ENCODE peak calls at places on chromosomes 3 and 15, in seven cellular contexts. One of them, this sample, is unnamed.

GRCh38 chr15:57245130-57245529 is 131.2 kb upstream of the CGNL1 start:
- DNase-seq in heart left ventricle: no peak
- DNase-seq in A549: no peak
- DNase-seq in cardiac muscle cell: no peak
- DNase-seq in ovary: no peak
- DNase-seq in CD4-positive, alpha-beta T cell: no peak
- DNase-seq in fibroblast of lung: peak; percentile 65
- DNase-seq in this sample: no peak

GRCh38 chr15:73127302-73127936 is 75.2 kb downstream of the NEO1 start:
- DNase-seq in heart left ventricle: no peak
- DNase-seq in A549: peak; percentile 52
- DNase-seq in cardiac muscle cell: peak; percentile 53
- DNase-seq in ovary: no peak
- DNase-seq in CD4-positive, alpha-beta T cell: no peak
- DNase-seq in fibroblast of lung: peak; percentile 39
- DNase-seq in this sample: no peak

GRCh38 chr3:196238612-196239190 is 22.4 kb downstream of the SLC51A start:
- DNase-seq in heart left ventricle: no peak
- DNase-seq in A549: no peak
- DNase-seq in cardiac muscle cell: no peak
- DNase-seq in ovary: no peak
- DNase-seq in CD4-positive, alpha-beta T cell: no peak
- DNase-seq in fibroblast of lung: no peak
- DNase-seq in this sample: no peak

GRCh38 chr3:567488-568173 is 371.1 kb downstream of the CHL1 start:
- DNase-seq in heart left ventricle: no peak
- DNase-seq in A549: no peak
- DNase-seq in cardiac muscle cell: no peak
- DNase-seq in ovary: no peak
- DNase-seq in CD4-positive, alpha-beta T cell: no peak
- DNase-seq in fibroblast of lung: no peak
- DNase-seq in this sample: no peak

GRCh38 chr3:139301183-139301582 is 42.6 kb upstream of the MRPS22 start:
- DNase-seq in heart left ventricle: no peak
- DNase-seq in A549: no peak
- DNase-seq in cardiac muscle cell: no peak
- DNase-seq in ovary: no peak
- DNase-seq in CD4-positive, alpha-beta T cell: no peak
- DNase-seq in fibroblast of lung: no peak
- DNase-seq in this sample: no peak

GRCh38 chr3:72733676-72734075 is 114.6 kb downstream of the SHQ1 start:
- DNase-seq in heart left ventricle: no peak
- DNase-seq in A549: no peak
- DNase-seq in cardiac muscle cell: no peak
- DNase-seq in ovary: no peak
- DNase-seq in CD4-positive, alpha-beta T cell: no peak
- DNase-seq in fibroblast of lung: no peak
- DNase-seq in this sample: no peak

GRCh38 chr3:169662215-169663070 is 1.1 kb downstream of the MECOM start:
- DNase-seq in heart left ventricle: peak; percentile 84
- DNase-seq in A549: peak; percentile 63
- DNase-seq in cardiac muscle cell: peak; percentile 94
- DNase-seq in ovary: peak; percentile 38
- DNase-seq in CD4-positive, alpha-beta T cell: no peak
- DNase-seq in fibroblast of lung: peak; percentile 82
- DNase-seq in this sample: no peak

GRCh38 chr3:12501360-12502020 is 17.2 kb downstream of the TSEN2 start:
- DNase-seq in heart left ventricle: no peak
- DNase-seq in A549: no peak
- DNase-seq in cardiac muscle cell: peak; percentile 50
- DNase-seq in ovary: no peak
- DNase-seq in CD4-positive, alpha-beta T cell: no peak
- DNase-seq in fibroblast of lung: peak; percentile 94
- DNase-seq in this sample: no peak

GRCh38 chr15:67690936-67691335 is 134.4 kb upstream of the SKOR1 start:
- DNase-seq in heart left ventricle: no peak
- DNase-seq in A549: no peak
- DNase-seq in cardiac muscle cell: no peak
- DNase-seq in ovary: no peak
- DNase-seq in CD4-positive, alpha-beta T cell: no peak
- DNase-seq in fibroblast of lung: peak; percentile 59
- DNase-seq in this sample: no peak

GRCh38 chr3:173006006-173006405 is 135.0 kb downstream of the SPATA16 start:
- DNase-seq in heart left ventricle: no peak
- DNase-seq in A549: no peak
- DNase-seq in cardiac muscle cell: no peak
- DNase-seq in ovary: no peak
- DNase-seq in CD4-positive, alpha-beta T cell: no peak
- DNase-seq in fibroblast of lung: no peak
- DNase-seq in this sample: no peak

GRCh38 chr3:72739521-72740466 is 108.5 kb downstream of the SHQ1 start:
- DNase-seq in heart left ventricle: no peak
- DNase-seq in A549: peak; percentile 35
- DNase-seq in cardiac muscle cell: no peak
- DNase-seq in ovary: no peak
- DNase-seq in CD4-positive, alpha-beta T cell: no peak
- DNase-seq in fibroblast of lung: no peak
- DNase-seq in this sample: no peak

GRCh38 chr15:39074341-39074740 is 506.5 kb upstream of the THBS1 start:
- DNase-seq in heart left ventricle: no peak
- DNase-seq in A549: no peak
- DNase-seq in cardiac muscle cell: no peak
- DNase-seq in ovary: no peak
- DNase-seq in CD4-positive, alpha-beta T cell: no peak
- DNase-seq in fibroblast of lung: no peak
- DNase-seq in this sample: no peak

GRCh38 chr3:107236661-107237375 is 140.4 kb upstream of the CCDC54 start:
- DNase-seq in heart left ventricle: no peak
- DNase-seq in A549: no peak
- DNase-seq in cardiac muscle cell: no peak
- DNase-seq in ovary: no peak
- DNase-seq in CD4-positive, alpha-beta T cell: no peak
- DNase-seq in fibroblast of lung: no peak
- DNase-seq in this sample: no peak

GRCh38 chr3:132641837-132642538 is 17.6 kb downstream of the ACAD11 start:
- DNase-seq in heart left ventricle: no peak
- DNase-seq in A549: peak; percentile 37
- DNase-seq in cardiac muscle cell: peak; percentile 48
- DNase-seq in ovary: no peak
- DNase-seq in CD4-positive, alpha-beta T cell: no peak
- DNase-seq in fibroblast of lung: peak; percentile 76
- DNase-seq in this sample: no peak

GRCh38 chr3:100045696-100046095 is 68.6 kb downstream of the FILIP1L start:
- DNase-seq in heart left ventricle: peak; percentile 82
- DNase-seq in A549: no peak
- DNase-seq in cardiac muscle cell: no peak
- DNase-seq in ovary: peak; percentile 42
- DNase-seq in CD4-positive, alpha-beta T cell: no peak
- DNase-seq in fibroblast of lung: peak; percentile 99
- DNase-seq in this sample: no peak

GRCh38 chr15:89332446-89332845 is 2.2 kb downstream of the POLG start:
- DNase-seq in heart left ventricle: no peak
- DNase-seq in A549: peak; percentile 41
- DNase-seq in cardiac muscle cell: peak; percentile 32
- DNase-seq in ovary: no peak
- DNase-seq in CD4-positive, alpha-beta T cell: no peak
- DNase-seq in fibroblast of lung: peak; percentile 17
- DNase-seq in this sample: no peak

GRCh38 chr3:51338632-51339031 is 46.5 kb upstream of the MANF start:
- DNase-seq in heart left ventricle: no peak
- DNase-seq in A549: no peak
- DNase-seq in cardiac muscle cell: no peak
- DNase-seq in ovary: no peak
- DNase-seq in CD4-positive, alpha-beta T cell: no peak
- DNase-seq in fibroblast of lung: no peak
- DNase-seq in this sample: no peak

GRCh38 chr3:51836606-51837005 is 24.8 kb upstream of the IQCF2 start:
- DNase-seq in heart left ventricle: no peak
- DNase-seq in A549: no peak
- DNase-seq in cardiac muscle cell: no peak
- DNase-seq in ovary: no peak
- DNase-seq in CD4-positive, alpha-beta T cell: no peak
- DNase-seq in fibroblast of lung: no peak
- DNase-seq in this sample: no peak

GRCh38 chr15:56752986-56753385 is 19.7 kb upstream of the ZNF280D start:
- DNase-seq in heart left ventricle: no peak
- DNase-seq in A549: no peak
- DNase-seq in cardiac muscle cell: no peak
- DNase-seq in ovary: no peak
- DNase-seq in CD4-positive, alpha-beta T cell: no peak
- DNase-seq in fibroblast of lung: no peak
- DNase-seq in this sample: no peak

GRCh38 chr3:22795917-22796316 is 407.2 kb upstream of the UBE2E2 start:
- DNase-seq in heart left ventricle: no peak
- DNase-seq in A549: no peak
- DNase-seq in cardiac muscle cell: no peak
- DNase-seq in ovary: no peak
- DNase-seq in CD4-positive, alpha-beta T cell: no peak
- DNase-seq in fibroblast of lung: no peak
- DNase-seq in this sample: no peak

GRCh38 chr3:190562866-190563525 is 49.1 kb downstream of the IL1RAP start:
- DNase-seq in heart left ventricle: no peak
- DNase-seq in A549: no peak
- DNase-seq in cardiac muscle cell: no peak
- DNase-seq in ovary: no peak
- DNase-seq in CD4-positive, alpha-beta T cell: no peak
- DNase-seq in fibroblast of lung: no peak
- DNase-seq in this sample: no peak

GRCh38 chr3:141921316-141921715 is 44.9 kb downstream of the ATP1B3 start:
- DNase-seq in heart left ventricle: no peak
- DNase-seq in A549: no peak
- DNase-seq in cardiac muscle cell: no peak
- DNase-seq in ovary: no peak
- DNase-seq in CD4-positive, alpha-beta T cell: no peak
- DNase-seq in fibroblast of lung: no peak
- DNase-seq in this sample: no peak

GRCh38 chr3:22263042-22263441 is 512.0 kb upstream of the ZNF385D start:
- DNase-seq in heart left ventricle: no peak
- DNase-seq in A549: no peak
- DNase-seq in cardiac muscle cell: no peak
- DNase-seq in ovary: no peak
- DNase-seq in CD4-positive, alpha-beta T cell: no peak
- DNase-seq in fibroblast of lung: peak; percentile 75
- DNase-seq in this sample: peak; percentile 28

DNA sequence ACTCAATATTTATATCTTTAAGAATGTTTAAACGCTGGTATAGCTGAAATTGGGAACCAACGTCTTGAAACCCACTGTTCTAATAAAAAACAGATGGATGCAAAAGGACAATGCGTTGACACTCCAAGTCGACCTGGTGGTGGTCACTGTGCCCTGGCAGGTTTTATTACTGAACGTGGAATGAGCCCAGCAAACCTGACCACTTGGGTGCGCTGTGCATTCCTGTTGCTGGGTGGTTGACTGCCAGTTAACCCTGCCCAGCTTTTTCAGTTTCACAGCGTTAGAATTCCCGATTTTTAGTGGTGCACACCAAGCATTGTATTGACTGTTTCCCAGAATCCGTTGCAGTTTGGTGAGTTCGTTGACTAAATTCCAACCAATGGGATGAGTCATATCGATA is 384.4 kb downstream of the OCA2 start:
- DNase-seq in heart left ventricle: no peak
- DNase-seq in A549: peak; percentile 14
- DNase-seq in cardiac muscle cell: no peak
- DNase-seq in ovary: no peak
- DNase-seq in CD4-positive, alpha-beta T cell: no peak
- DNase-seq in fibroblast of lung: no peak
- DNase-seq in this sample: no peak
- H3K9me3 ChIP-seq in heart left ventricle: peaks cover 34% of the 10 kb centered on the region
- H3K9me3 ChIP-seq in A549: peaks cover 5% of the 10 kb centered on the region
- H3K9me3 ChIP-seq in cardiac muscle cell: no peaks in the 10 kb centered on the region
- H3K9me3 ChIP-seq in ovary: no peaks in the 10 kb centered on the region
- H3K9me3 ChIP-seq in CD4-positive, alpha-beta T cell: peaks cover 4% of the 10 kb centered on the region
- H3K9me3 ChIP-seq in fibroblast of lung: no peaks in the 10 kb centered on the region
- H3K9me3 ChIP-seq in this sample: no peaks in the 10 kb centered on the region

DNA sequence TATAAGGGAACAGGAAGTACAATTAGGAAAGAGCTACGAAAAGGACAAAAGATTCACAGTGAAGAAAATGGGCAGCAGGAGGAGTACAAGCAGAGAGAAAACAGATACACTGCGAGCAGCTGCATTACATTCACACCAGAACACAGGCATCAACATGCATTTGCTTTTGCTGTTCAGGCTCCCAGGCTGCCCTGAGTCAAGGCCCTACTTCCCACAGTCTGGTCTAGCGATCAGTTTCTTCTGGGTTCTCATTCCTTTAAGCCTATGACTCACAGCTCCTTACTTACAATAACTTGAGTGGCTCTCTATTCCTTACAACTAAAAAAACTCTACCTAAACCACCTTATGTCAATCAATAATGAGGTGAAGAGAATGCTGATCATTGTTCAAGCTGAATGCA is 24.5 kb upstream of the ZNF445 start:
- DNase-seq in heart left ventricle: no peak
- DNase-seq in A549: no peak
- DNase-seq in cardiac muscle cell: no peak
- DNase-seq in ovary: no peak
- DNase-seq in CD4-positive, alpha-beta T cell: no peak
- DNase-seq in fibroblast of lung: no peak
- DNase-seq in this sample: no peak
- H3K9me3 ChIP-seq in heart left ventricle: peaks cover 69% of the 10 kb centered on the region
- H3K9me3 ChIP-seq in A549: peaks cover 66% of the 10 kb centered on the region
- H3K9me3 ChIP-seq in cardiac muscle cell: no peaks in the 10 kb centered on the region
- H3K9me3 ChIP-seq in ovary: peaks cover 23% of the 10 kb centered on the region
- H3K9me3 ChIP-seq in CD4-positive, alpha-beta T cell: peaks cover 47% of the 10 kb centered on the region
- H3K9me3 ChIP-seq in fibroblast of lung: no peaks in the 10 kb centered on the region
- H3K9me3 ChIP-seq in this sample: peaks cover 21% of the 10 kb centered on the region

DNA sequence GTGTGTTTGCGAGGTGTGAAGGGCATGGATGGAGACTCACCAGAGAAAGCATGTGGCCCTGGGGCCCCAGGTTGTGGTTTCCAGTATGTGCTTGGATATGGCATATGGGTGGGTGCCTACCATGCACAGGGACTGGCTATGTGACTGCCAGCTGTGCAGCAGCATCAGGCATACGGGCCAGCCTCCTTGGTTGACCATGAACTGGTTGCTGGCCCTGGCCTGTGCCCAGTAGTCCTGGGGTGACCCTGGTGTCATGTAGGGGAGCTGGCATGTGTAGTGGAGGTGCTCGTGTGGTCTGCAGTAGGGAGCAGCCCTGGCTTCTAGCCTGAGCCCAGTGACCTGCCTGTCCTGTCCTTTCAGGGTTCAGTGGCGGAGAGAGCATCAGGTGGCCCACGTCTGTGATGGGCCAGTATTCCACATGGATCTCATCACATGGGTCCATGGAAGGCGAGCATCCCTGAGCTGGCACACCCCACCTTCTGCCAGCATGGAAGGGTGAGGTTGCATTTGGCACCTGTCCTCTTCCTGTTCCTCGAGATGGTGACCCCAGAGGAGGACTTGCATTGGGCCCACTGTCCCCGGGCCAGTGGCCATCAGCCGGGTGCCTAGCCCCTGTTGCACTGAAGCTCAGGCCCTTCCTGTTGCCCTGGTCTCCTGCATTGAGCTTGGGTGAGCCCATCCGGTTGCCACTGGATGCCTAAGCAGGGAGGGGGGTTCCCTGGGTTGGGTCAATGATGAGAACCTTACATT is 229.0 kb downstream of the SNRPN start:
- DNase-seq in heart left ventricle: peak; percentile 25
- DNase-seq in A549: no peak
- DNase-seq in cardiac muscle cell: no peak
- DNase-seq in ovary: no peak
- DNase-seq in CD4-positive, alpha-beta T cell: no peak
- DNase-seq in fibroblast of lung: no peak
- DNase-seq in this sample: peak; percentile 44
- H3K9me3 ChIP-seq in heart left ventricle: peaks cover 17% of the 10 kb centered on the region
- H3K9me3 ChIP-seq in A549: no peaks in the 10 kb centered on the region
- H3K9me3 ChIP-seq in cardiac muscle cell: no peaks in the 10 kb centered on the region
- H3K9me3 ChIP-seq in ovary: peaks cover 21% of the 10 kb centered on the region
- H3K9me3 ChIP-seq in CD4-positive, alpha-beta T cell: peaks cover 10% of the 10 kb centered on the region
- H3K9me3 ChIP-seq in fibroblast of lung: no peaks in the 10 kb centered on the region
- H3K9me3 ChIP-seq in this sample: peaks cover 53% of the 10 kb centered on the region

GRCh38 chr15:27089233-27089586 is 118.2 kb downstream of the GABRG3 start:
- DNase-seq in heart left ventricle: no peak
- DNase-seq in A549: no peak
- DNase-seq in cardiac muscle cell: no peak
- DNase-seq in ovary: no peak
- DNase-seq in CD4-positive, alpha-beta T cell: no peak
- DNase-seq in fibroblast of lung: no peak
- DNase-seq in this sample: no peak
- H3K9me3 ChIP-seq in heart left ventricle: peaks cover 13% of the 10 kb centered on the region
- H3K9me3 ChIP-seq in A549: peaks cover 10% of the 10 kb centered on the region
- H3K9me3 ChIP-seq in cardiac muscle cell: no peaks in the 10 kb centered on the region
- H3K9me3 ChIP-seq in ovary: no peaks in the 10 kb centered on the region
- H3K9me3 ChIP-seq in CD4-positive, alpha-beta T cell: no peaks in the 10 kb centered on the region
- H3K9me3 ChIP-seq in fibroblast of lung: no peaks in the 10 kb centered on the region
- H3K9me3 ChIP-seq in this sample: peaks cover 8% of the 10 kb centered on the region

This sample was measured in RWPE2.